ENCODE peak calls at places on chromosomes 2 and 18, in seven cellular contexts. I, X, P, U, T, J and Z are unnamed samples.

GRCh38 chr2:166057363-166058169 is 70.3 kb downstream of the SCN1A start:
- DNase-seq in P (no peak), I (no peak), X (no peak), J (no peak), U (no peak), T (peak), Z (peak)

GRCh38 chr2:172864182-172864581 is 128.5 kb downstream of the RAPGEF4 start:
- DNase-seq in X (peak), T (peak), J (peak), U (no peak), P (peak), I (no peak), Z (peak)

GRCh38 chr18:76937597-76937996 is 115.2 kb downstream of the ZNF236 start:
- DNase-seq in P (no peak), U (no peak), I (no peak), T (no peak), X (no peak), J (no peak), Z (no peak)

GRCh38 chr2:212766921-212767320 is 228.3 kb upstream of the ERBB4 start:
- DNase-seq in P (no peak), X (no peak), U (no peak), J (no peak), I (no peak), T (no peak), Z (no peak)

GRCh38 chr2:179745615-179746263 is 115.7 kb downstream of the ZNF385B start:
- DNase-seq in P (no peak), J (no peak), U (no peak), T (no peak), X (no peak), I (no peak), Z (peak)

GRCh38 chr18:12507007-12507406 is 99.3 kb downstream of the PRELID3A start:
- DNase-seq in X (no peak), U (no peak), P (no peak), T (no peak), I (no peak), J (no peak), Z (no peak)

GRCh38 chr2:181822097-181822496 is 69.4 kb upstream of the ITPRID2 start:
- DNase-seq in T (no peak), I (no peak), U (no peak), X (no peak), P (no peak), J (no peak), Z (no peak)

GRCh38 chr2:109457811-109458210 is 156.0 kb downstream of the SEPTIN10 start:
- DNase-seq in U (no peak), I (no peak), P (no peak), X (no peak), J (no peak), T (peak), Z (no peak)

GRCh38 chr2:186544255-186544675 is 45.6 kb upstream of the ITGAV start:
- DNase-seq in U (no peak), T (no peak), X (peak), P (no peak), I (peak), J (peak), Z (peak)

GRCh38 chr2:64565949-64566705 is 42.0 kb downstream of the AFTPH start:
- DNase-seq in T (no peak), P (no peak), J (no peak), U (no peak), I (no peak), X (no peak), Z (no peak)

GRCh38 chr18:37429768-37430167 is 135.8 kb downstream of the CELF4 start:
- DNase-seq in U (no peak), T (no peak), X (no peak), J (no peak), P (no peak), I (no peak), Z (no peak)

GRCh38 chr2:231394201-231395141 is 1.0 kb upstream of the B3GNT7 start:
- DNase-seq in P (no peak), T (no peak), X (no peak), I (no peak), J (no peak), U (no peak), Z (no peak)

GRCh38 chr18:51561821-51562220 is 364.3 kb upstream of the MEX3C start:
- DNase-seq in I (no peak), J (no peak), P (no peak), U (no peak), X (no peak), T (no peak), Z (peak)

GRCh38 chr2:30711646-30712085 is 95.6 kb downstream of the CAPN13 start:
- DNase-seq in I (peak), U (peak), J (peak), X (peak), T (peak), P (peak), Z (peak)

GRCh38 chr2:206211657-206212255 is 52.1 kb downstream of the EEF1B2 start:
- DNase-seq in X (no peak), J (no peak), I (no peak), T (no peak), P (no peak), U (no peak), Z (peak)

GRCh38 chr18:6807504-6808257 is 78.2 kb downstream of the ARHGAP28 start:
- DNase-seq in X (no peak), U (no peak), J (no peak), I (no peak), P (no peak), T (peak), Z (no peak)

GRCh38 chr2:24362253-24362652 is 1.9 kb upstream of the ITSN2 start:
- DNase-seq in J (no peak), X (no peak), T (no peak), I (no peak), P (no peak), U (no peak), Z (no peak)

GRCh38 chr2:21367421-21367820 is 243.7 kb downstream of the TDRD15 start:
- DNase-seq in T (no peak), P (no peak), U (no peak), J (peak), X (no peak), I (no peak), Z (no peak)

GRCh38 chr2:190947139-190947538 is 66.5 kb downstream of the GLS start:
- DNase-seq in P (no peak), J (no peak), T (no peak), I (no peak), U (no peak), X (no peak), Z (peak)

GRCh38 chr2:241965931-241966412 is 96.4 kb downstream of the RTP5 start:
- DNase-seq in P (no peak), T (peak), X (peak), I (peak), J (peak), U (peak), Z (peak)

GRCh38 chr2:104236491-104236890 is 617.4 kb upstream of the POU3F3 start:
- DNase-seq in P (no peak), J (no peak), U (no peak), X (no peak), T (no peak), I (no peak), Z (no peak)

GRCh38 chr18:49238433-49239042 is 221.9 kb downstream of the DYM start:
- DNase-seq in X (no peak), I (no peak), P (peak), T (peak), J (no peak), U (no peak), Z (peak)

GRCh38 chr2:123993728-123994323 is 31.3 kb upstream of the CNTNAP5 start:
- DNase-seq in X (no peak), I (no peak), J (no peak), U (no peak), T (peak), P (peak), Z (peak)

GRCh38 chr18:2843161-2843560 is 3.6 kb upstream of the EMILIN2 start:
- DNase-seq in I (no peak), J (no peak), T (no peak), P (no peak), U (no peak), X (no peak), Z (no peak)

GRCh38 chr2:230324503-230324902 is 2.5 kb upstream of the SP140L start:
- DNase-seq in U (no peak), X (no peak), J (no peak), I (no peak), T (no peak), P (no peak), Z (no peak)

GRCh38 chr2:240247241-240247867 is 106.9 kb upstream of the OTOS start:
- DNase-seq in J (no peak), I (no peak), T (no peak), P (no peak), X (no peak), U (no peak), Z (no peak)

GRCh38 chr18:9804517-9805104 is 81.2 kb upstream of the TXNDC2 start:
- DNase-seq in J (no peak), T (no peak), P (no peak), U (no peak), X (no peak), I (no peak), Z (peak)

GRCh38 chr2:19349911-19350677 is 8.3 kb downstream of the OSR1 start:
- DNase-seq in T (peak), U (no peak), X (no peak), I (no peak), P (peak), J (no peak), Z (peak)